ENCODE peak calls at places on chromosomes 13 and 19, in six cellular contexts. I, E, C, A, P and N are unnamed samples.
A peak's percentile ranks its signal among the peaks of the same experiment; 100 is the strongest.

GRCh38 chr19:18833849-18834643 is 2.3 kb downstream of the UPF1 start:
- DNase-seq in E (no peak), A (no peak), I (no peak), P (no peak), C (no peak), N (no peak)

GRCh38 chr19:57830071-57830602 is at the start of gene ZNF587B:
- DNase-seq in P (peak; percentile 32), C (peak; percentile 79), E (no peak), I (no peak), A (no peak), N (peak; percentile 17)

GRCh38 chr19:31770220-31770619 is 421.0 kb upstream of the TSHZ3 start:
- DNase-seq in E (no peak), C (no peak), I (no peak), P (no peak), A (no peak), N (no peak)

GRCh38 chr13:36919833-36920611 is at the start of gene SMAD9:
- DNase-seq in I (no peak), E (no peak), P (peak; percentile 10), C (peak; percentile 93), A (peak; percentile 69), N (no peak)

GRCh38 chr19:16206637-16207036 is 8.9 kb downstream of the AP1M1 start:
- DNase-seq in I (no peak), E (no peak), P (no peak), A (no peak), C (no peak), N (no peak)

GRCh38 chr19:29277107-29277506 is 64.2 kb upstream of the UQCRFS1 start:
- DNase-seq in P (peak; percentile 80), E (no peak), C (no peak), I (no peak), A (peak; percentile 19), N (peak; percentile 12)

GRCh38 chr19:33250500-33250899 is 24.9 kb upstream of the SLC7A10 start:
- DNase-seq in I (no peak), E (no peak), P (no peak), C (no peak), A (no peak), N (no peak)

GRCh38 chr13:106212436-106213010 is 322.9 kb downstream of the EFNB2 start:
- DNase-seq in A (peak; percentile 94), I (peak; percentile 37), P (no peak), C (no peak), E (peak; percentile 1), N (no peak)

GRCh38 chr13:44620057-44620456 is 43.9 kb upstream of the TSC22D1 start:
- DNase-seq in C (peak; percentile 54), E (no peak), P (peak; percentile 33), I (no peak), A (peak; percentile 76), N (no peak)

GRCh38 chr13:46354143-46355087 is 32.6 kb downstream of the RUBCNL start:
- DNase-seq in I (peak; percentile 84), E (peak; percentile 57), C (peak; percentile 90), A (peak; percentile 96), P (peak; percentile 98), N (no peak)

GRCh38 chr19:41927810-41928192 is 448 bp downstream of the ERFL start:
- DNase-seq in A (no peak), I (no peak), P (no peak), E (no peak), C (no peak), N (peak; percentile 29)

GRCh38 chr13:72728290-72728605 is 525 bp downstream of the BORA start:
- DNase-seq in A (no peak), P (peak; percentile 1), C (no peak), E (no peak), I (no peak), N (no peak)

GRCh38 chr13:33140161-33140560 is 123.9 kb downstream of the KL start:
- DNase-seq in P (no peak), E (no peak), C (no peak), A (no peak), I (no peak), N (no peak)

GRCh38 chr13:75770164-75771145 is 134.3 kb downstream of the LMO7 start:
- DNase-seq in A (no peak), C (no peak), I (no peak), E (no peak), P (no peak), N (no peak)